ENCODE peak calls at places on chromosomes 6 and 20, in ten cellular contexts. W, R, L, D, T, C, Q, P, A and O are unnamed samples.

GRCh38 chr6:26026833-26027490 is 60.3 kb upstream of the HFE start:
- DNase-seq in Q (peak), P (peak), A (peak), L (peak), T (peak), W (peak), C (peak), D (peak), R (peak), O (peak)

GRCh38 chr20:62032606-62033368 is 32.9 kb downstream of the TAF4 start:
- DNase-seq in C (no peak), L (no peak), Q (no peak), R (no peak), D (no peak), W (no peak), A (no peak), T (peak), P (no peak), O (no peak)

GRCh38 chr6:131510094-131510493 is 62.9 kb upstream of the ARG1 start:
- DNase-seq in T (no peak), C (no peak), W (no peak), D (no peak), A (no peak), R (peak), P (peak), Q (no peak), L (no peak), O (no peak)

GRCh38 chr6:144104898-144105487 is 9.6 kb upstream of the SF3B5 start:
- DNase-seq in L (peak), P (no peak), Q (peak), T (peak), C (no peak), A (no peak), W (no peak), D (peak), R (no peak), O (no peak)

GRCh38 chr20:33071198-33071597 is 8.2 kb upstream of the BPIFB4 start:
- DNase-seq in Q (no peak), W (no peak), A (no peak), P (no peak), C (no peak), R (no peak), L (no peak), D (no peak), T (no peak), O (no peak)

GRCh38 chr6:85747093-85747492 is 104.4 kb upstream of the SYNCRIP start:
- DNase-seq in D (no peak), R (no peak), P (no peak), L (no peak), T (peak), A (no peak), Q (no peak), W (no peak), C (no peak), O (no peak)

GRCh38 chr20:3282271-3283221 is 43.6 kb upstream of the SLC4A11 start:
- DNase-seq in W (no peak), T (no peak), R (peak), A (no peak), P (peak), Q (no peak), D (no peak), C (no peak), L (no peak), O (no peak)

GRCh38 chr6:1614767-1615650 is 5.3 kb downstream of the FOXC1 start:
- DNase-seq in P (peak), C (no peak), D (no peak), W (no peak), L (no peak), T (no peak), Q (no peak), A (no peak), R (peak), O (peak)

GRCh38 chr6:109695468-109695867 is 4.4 kb downstream of the FIG4 start:
- DNase-seq in A (no peak), C (no peak), L (peak), P (no peak), D (no peak), T (no peak), Q (no peak), R (no peak), W (no peak), O (no peak)

GRCh38 chr6:13228264-13229204 is 99.8 kb downstream of the TBC1D7 start:
- DNase-seq in C (no peak), D (no peak), W (no peak), Q (no peak), L (no peak), P (no peak), A (no peak), T (no peak), R (no peak), O (no peak)